ENCODE peak calls at places on chromosomes 1 and 21, in seven cellular contexts. N, U, B, E, X, Z and Y are unnamed samples.

GRCh38 chr1:156963621-156964020 is 43.2 kb downstream of the LRRC71 start:
- DNase-seq in N (no peak), B (no peak), E (peak), X (no peak), Z (peak), U (no peak), Y (peak)

GRCh38 chr1:95252422-95252821 is 18.4 kb downstream of the RWDD3 start:
- DNase-seq in X (no peak), B (no peak), U (no peak), Z (no peak), N (no peak), E (no peak), Y (no peak)

GRCh38 chr1:214476958-214477870 is 74.2 kb downstream of the PTPN14 start:
- DNase-seq in X (no peak), B (no peak), Z (no peak), N (no peak), E (no peak), U (peak), Y (no peak)

GRCh38 chr1:48807599-48808260 is 31.0 kb upstream of the BEND5 start:
- DNase-seq in X (no peak), Z (no peak), U (no peak), E (no peak), N (peak), B (no peak), Y (no peak)

GRCh38 chr1:166947398-166948043 is 27.8 kb downstream of the ILDR2 start:
- DNase-seq in X (peak), B (peak), N (peak), U (peak), E (no peak), Z (peak), Y (no peak)

GRCh38 chr1:109792056-109792831 is 28.5 kb upstream of the EPS8L3 start:
- DNase-seq in N (peak), E (no peak), U (peak), X (peak), Z (no peak), B (peak), Y (no peak)

GRCh38 chr1:27572679-27573426 is 31.1 kb downstream of the AHDC1 start:
- DNase-seq in X (peak), Z (no peak), N (peak), B (peak), U (no peak), E (no peak), Y (no peak)

GRCh38 chr1:173798078-173798477 is 26.4 kb upstream of the DARS2 start:
- DNase-seq in X (no peak), U (peak), E (no peak), N (no peak), Z (no peak), B (no peak), Y (no peak)

GRCh38 chr1:45569962-45570581 is 13.8 kb upstream of the NASP start:
- DNase-seq in X (peak), U (peak), B (peak), Z (peak), E (peak), N (peak), Y (peak)

DNA sequence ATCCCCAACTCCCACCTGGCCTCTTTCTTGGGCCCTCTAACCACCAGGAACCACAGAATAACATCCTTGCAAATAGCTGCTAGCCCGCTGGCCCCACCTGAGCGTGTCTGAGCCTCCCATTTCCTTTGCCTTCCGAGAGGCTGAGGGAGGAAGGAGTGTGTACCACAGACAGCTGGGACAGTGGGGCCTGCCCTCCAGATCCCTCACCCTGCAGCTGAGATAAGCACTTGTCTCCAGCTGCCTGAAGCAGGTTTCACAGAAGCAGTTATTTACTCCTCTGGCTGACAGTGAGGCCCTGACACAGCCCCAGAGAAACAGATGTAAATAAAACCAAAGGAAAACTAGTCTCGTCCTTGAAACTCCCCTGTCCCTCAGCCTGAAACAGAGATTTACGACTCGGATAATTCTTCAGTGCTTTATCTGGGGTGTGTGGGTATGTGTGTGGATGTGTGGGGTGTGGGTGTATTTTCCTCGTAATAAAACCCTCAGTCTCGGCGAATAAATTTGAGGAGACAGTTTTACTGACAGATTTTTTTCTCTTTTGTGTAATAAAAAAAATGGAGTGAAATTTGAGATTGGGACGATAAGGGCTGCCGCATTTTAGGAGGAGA is 181.1 kb downstream of the IGSF21 start:
- DNase-seq in E (no peak), U (no peak), B (no peak), X (peak), Z (no peak), N (no peak), Y (no peak)
- H3K27ac ChIP-seq in E (no peak), U (no peak), B (no peak), X (no peak), Z (no peak), N (peak), Y (no peak)

GRCh38 chr1:83509229-83509870 is 489.6 kb downstream of the TTLL7 start:
- DNase-seq in X (no peak), B (no peak), Z (no peak), E (no peak), U (no peak), N (no peak), Y (no peak)
- H3K27ac ChIP-seq in X (peak), B (no peak), Z (no peak), E (no peak), U (no peak), N (no peak), Y (no peak)

GRCh38 chr21:35268261-35268660 is 219.2 kb upstream of the RUNX1 start:
- DNase-seq in Z (no peak), E (no peak), U (no peak), B (no peak), N (no peak), X (no peak), Y (no peak)

GRCh38 chr21:35265170-35265877 is 216.2 kb upstream of the RUNX1 start:
- DNase-seq in B (no peak), N (no peak), X (no peak), Z (no peak), U (peak), E (no peak), Y (no peak)

GRCh38 chr21:35268817-35269216 is 219.7 kb upstream of the RUNX1 start:
- DNase-seq in Z (no peak), X (no peak), N (no peak), B (no peak), E (no peak), U (no peak), Y (no peak)

GRCh38 chr21:35266546-35266945 is 217.4 kb upstream of the RUNX1 start:
- DNase-seq in N (peak), X (no peak), E (no peak), U (peak), Z (no peak), B (no peak), Y (no peak)
- H3K27ac ChIP-seq in N (no peak), X (no peak), E (no peak), U (peak), Z (no peak), B (no peak), Y (no peak)

GRCh38 chr1:119676571-119677206 is 28.6 kb upstream of the ZNF697 start:
- DNase-seq in B (peak), X (no peak), N (no peak), E (no peak), Z (no peak), U (no peak), Y (no peak)

GRCh38 chr1:119675349-119676343 is 27.6 kb upstream of the ZNF697 start:
- DNase-seq in N (peak), U (peak), B (peak), E (peak), Z (no peak), X (peak), Y (no peak)

GRCh38 chr1:119674835-119675289 is 26.8 kb upstream of the ZNF697 start:
- DNase-seq in E (peak), N (no peak), U (peak), Z (no peak), X (no peak), B (peak), Y (no peak)

GRCh38 chr1:119673171-119673940 is 25.3 kb upstream of the ZNF697 start:
- DNase-seq in Z (no peak), N (no peak), E (no peak), B (no peak), X (no peak), U (peak), Y (no peak)

GRCh38 chr1:119674110-119674509 is 26.0 kb upstream of the ZNF697 start:
- DNase-seq in U (peak), B (no peak), N (peak), Z (no peak), E (no peak), X (no peak), Y (no peak)
- H3K27ac ChIP-seq in U (peak), B (no peak), N (peak), Z (no peak), E (no peak), X (no peak), Y (no peak)

GRCh38 chr1:39272791-39273071 is 68.2 kb downstream of the MACF1 start:
- DNase-seq in N (no peak), X (no peak), E (no peak), Z (no peak), B (no peak), U (no peak), Y (no peak)
- H3K27ac ChIP-seq in N (no peak), X (peak), E (no peak), Z (peak), B (peak), U (no peak), Y (no peak)

DNA sequence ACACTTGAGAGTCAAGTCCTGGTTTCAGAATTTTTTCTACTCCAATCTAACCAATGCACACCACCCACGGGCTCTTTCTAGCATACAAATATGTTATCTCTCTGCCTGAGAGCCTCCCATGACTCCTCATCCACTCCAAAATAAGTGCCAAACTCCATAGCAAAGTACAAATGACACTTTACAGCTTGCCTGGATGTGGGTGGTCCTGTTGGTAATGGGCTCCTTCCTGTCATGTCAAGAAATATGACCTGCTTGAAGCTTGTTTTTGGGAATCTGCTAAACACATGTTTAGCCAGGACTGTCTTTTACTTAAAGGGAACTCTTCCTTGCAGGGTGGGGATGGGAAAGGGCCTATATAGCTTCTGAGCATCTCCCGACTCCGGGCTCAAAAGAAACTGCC is 6.3 kb upstream of the IGFN1 start:
- DNase-seq in Z (no peak), X (no peak), E (no peak), B (no peak), U (no peak), N (no peak), Y (no peak)
- H3K27ac ChIP-seq in Z (no peak), X (peak), E (no peak), B (peak), U (no peak), N (no peak), Y (no peak)

GRCh38 chr1:205542367-205542766 is 37.9 kb downstream of the CDK18 start:
- DNase-seq in B (no peak), Z (no peak), E (no peak), X (no peak), N (peak), U (no peak), Y (no peak)

GRCh38 chr1:205545991-205546390 is 41.5 kb downstream of the CDK18 start:
- DNase-seq in B (no peak), E (no peak), Z (no peak), N (no peak), X (no peak), U (no peak), Y (no peak)

GRCh38 chr1:205541161-205541886 is 36.9 kb downstream of the CDK18 start:
- DNase-seq in X (no peak), U (no peak), B (no peak), Z (no peak), N (no peak), E (no peak), Y (no peak)

GRCh38 chr1:205545001-205545919 is 40.8 kb downstream of the CDK18 start:
- DNase-seq in E (no peak), Z (no peak), B (no peak), X (no peak), N (no peak), U (no peak), Y (no peak)

GRCh38 chr1:205543351-205544305 is 39.2 kb downstream of the CDK18 start:
- DNase-seq in X (peak), B (peak), Z (peak), E (no peak), U (peak), N (peak), Y (no peak)
- H3K27ac ChIP-seq in X (peak), B (peak), Z (peak), E (no peak), U (peak), N (peak), Y (no peak)

DNA sequence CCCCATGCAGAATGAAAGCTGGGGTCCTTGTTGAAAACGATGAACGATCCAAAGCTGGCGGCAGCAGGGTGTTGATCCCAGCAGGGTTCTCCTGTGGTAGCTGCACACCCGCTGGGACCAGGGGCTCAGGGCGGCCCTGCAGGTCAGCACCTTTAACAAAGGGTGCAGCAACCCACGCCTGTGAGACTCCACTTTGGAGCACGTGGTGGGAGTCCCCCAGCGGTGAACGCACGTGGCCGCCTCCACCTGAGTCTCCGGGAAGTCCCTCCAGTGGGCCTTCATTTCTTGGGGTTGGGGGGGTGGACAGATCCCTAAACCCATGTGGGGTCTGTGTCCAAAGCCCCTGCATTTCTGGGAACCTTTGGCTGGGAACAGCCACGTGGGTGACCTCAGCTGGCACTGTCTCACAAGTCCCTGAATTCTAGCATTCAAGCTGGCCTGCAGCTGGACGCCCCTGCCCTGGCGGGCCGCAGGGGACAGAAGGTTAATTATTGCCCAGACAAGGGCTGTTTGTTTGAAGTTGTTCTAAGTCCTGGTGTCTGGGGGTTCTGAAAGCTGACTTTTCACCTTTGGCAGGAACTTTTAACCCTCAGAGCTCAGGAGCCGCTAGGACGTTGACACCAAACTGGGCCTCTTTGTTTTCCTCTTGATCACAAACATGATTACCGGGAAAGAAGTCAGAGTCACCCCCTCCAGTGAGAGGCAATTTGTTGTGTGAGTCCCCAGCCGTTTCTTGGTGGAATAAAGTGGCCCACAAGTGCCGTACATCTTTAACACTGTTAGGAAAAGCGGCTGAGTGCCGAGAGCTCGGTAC is 64.5 kb downstream of the COL18A1 start:
- DNase-seq in N (peak), X (no peak), B (peak), U (no peak), Z (peak), E (no peak), Y (no peak)
- H3K27ac ChIP-seq in N (peak), X (peak), B (no peak), U (no peak), Z (no peak), E (no peak), Y (no peak)

GRCh38 chr1:21510885-21511578 is 1.8 kb downstream of the ALPL start:
- DNase-seq in E (no peak), Z (no peak), B (no peak), N (no peak), X (no peak), U (no peak), Y (no peak)

GRCh38 chr1:21509351-21510112 is at the start of gene ALPL:
- DNase-seq in N (peak), X (no peak), B (no peak), U (no peak), E (no peak), Z (peak), Y (no peak)

GRCh38 chr1:21511579-21512522 is 2.6 kb downstream of the ALPL start:
- DNase-seq in X (peak), N (no peak), E (no peak), B (peak), Z (no peak), U (peak), Y (no peak)

GRCh38 chr1:21508580-21509350 is 458 bp upstream of the ALPL start:
- DNase-seq in X (peak), N (peak), Z (peak), E (peak), U (peak), B (peak), Y (peak)

DNA sequence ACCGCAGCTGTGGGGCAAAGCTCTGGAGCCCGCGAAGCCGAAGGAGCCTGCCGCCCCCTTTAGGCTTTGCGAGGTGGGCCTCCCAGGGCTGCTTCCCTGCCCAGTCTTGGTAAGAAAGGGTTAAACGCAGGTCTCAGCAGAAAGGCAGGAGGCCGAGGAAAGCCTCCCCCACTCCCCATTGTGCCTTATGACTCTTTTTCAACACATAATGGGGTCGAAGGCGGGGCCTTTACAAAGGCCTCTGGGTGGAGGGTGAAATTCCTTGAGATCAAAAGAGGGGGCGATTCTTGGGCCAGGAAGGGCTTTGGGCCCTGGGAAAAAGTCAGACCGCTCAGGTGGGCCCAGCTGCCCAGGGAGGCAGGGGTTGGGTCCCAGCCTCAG is 880 bp downstream of the ALPL start:
- DNase-seq in Z (no peak), N (peak), X (no peak), E (no peak), U (no peak), B (no peak), Y (no peak)
- H3K27ac ChIP-seq in Z (no peak), N (peak), X (peak), E (no peak), U (no peak), B (no peak), Y (no peak)

GRCh38 chr1:234628099-234628498 is 18.1 kb upstream of the IRF2BP2 start:
- DNase-seq in X (no peak), Z (no peak), N (no peak), B (no peak), U (peak), E (no peak), Y (no peak)
- H3K27ac ChIP-seq in X (no peak), Z (no peak), N (no peak), B (no peak), U (no peak), E (no peak), Y (no peak)